ENCODE peak calls at places on chromosomes 3 and 15, in five cellular contexts. A is activated CD8-positive, alpha-beta memory T cell treated with anti-CD3 and anti-CD28 coated beads, Interleukin-2, amount 50 U/mL, for 4 hours; J is A172; K is AG04450; Q is heart right ventricle. T is an unnamed sample.

GRCh38 chr15:80662756-80663553 is 32.2 kb upstream of the ABHD17C start:
- DNase-seq in J (no peak), K (no peak), A (no peak), Q (no peak), T (no peak)

GRCh38 chr3:32432045-32432710 is 40.5 kb downstream of the CMTM7 start:
- DNase-seq in J (no peak), A (no peak), Q (no peak), K (no peak), T (no peak)

GRCh38 chr3:138442433-138442832 is 8.0 kb downstream of the ESYT3 start:
- DNase-seq in A (no peak), Q (no peak), J (peak; percentile 77), K (no peak), T (no peak)

GRCh38 chr3:13484861-13485590 is 4.9 kb downstream of the HDAC11 start:
- DNase-seq in A (no peak), J (peak; percentile 87), Q (peak; percentile 86), K (no peak), T (no peak)

GRCh38 chr15:59539799-59540198 is 71.8 kb upstream of the GCNT3 start:
- DNase-seq in J (peak; percentile 25), Q (no peak), A (no peak), K (no peak), T (no peak)

GRCh38 chr15:65790692-65791334 is 1.3 kb downstream of the DENND4A start:
- DNase-seq in K (no peak), J (no peak), Q (no peak), A (no peak), T (no peak)

GRCh38 chr15:39747326-39747725 is 35.3 kb downstream of the FSIP1 start:
- DNase-seq in A (no peak), Q (no peak), J (no peak), K (no peak), T (no peak)

GRCh38 chr15:37004373-37004869 is 95.9 kb downstream of the MEIS2 start:
- DNase-seq in Q (no peak), A (no peak), K (no peak), J (no peak), T (no peak)

GRCh38 chr3:114363554-114364202 is 69.8 kb downstream of the TIGIT start:
- DNase-seq in K (peak; percentile 29), J (peak; percentile 5), A (no peak), Q (no peak), T (no peak)

GRCh38 chr3:42014949-42015533 is 53.1 kb upstream of the ULK4 start:
- DNase-seq in J (no peak), K (no peak), A (no peak), Q (peak; percentile 77), T (no peak)

GRCh38 chr3:85208650-85209049 is 249.9 kb downstream of the CADM2 start:
- DNase-seq in K (no peak), A (no peak), J (no peak), Q (no peak), T (no peak)

GRCh38 chr3:72798552-72799195 is 49.6 kb downstream of the SHQ1 start:
- DNase-seq in Q (no peak), A (no peak), J (no peak), K (no peak), T (no peak)

GRCh38 chr15:66124626-66125025 is 128.9 kb downstream of the MEGF11 start:
- DNase-seq in Q (no peak), A (no peak), K (no peak), J (no peak), T (no peak)

GRCh38 chr3:14458434-14459280 is 56.3 kb downstream of the SLC6A6 start:
- DNase-seq in K (no peak), A (no peak), J (no peak), Q (no peak), T (no peak)

GRCh38 chr15:101100118-101100517 is 151.7 kb downstream of the CHSY1 start:
- DNase-seq in J (no peak), A (no peak), K (no peak), Q (no peak), T (peak; percentile 18)

GRCh38 chr3:63086190-63086589 is 191.9 kb upstream of the SYNPR start:
- DNase-seq in J (no peak), Q (no peak), K (no peak), A (no peak), T (no peak)

GRCh38 chr3:121985841-121986240 is 36.2 kb downstream of the ILDR1 start:
- DNase-seq in J (no peak), K (no peak), Q (no peak), A (no peak), T (no peak)

GRCh38 chr15:31306036-31306425 is 20.6 kb upstream of the KLF13 start:
- DNase-seq in J (no peak), Q (peak; percentile 2), K (no peak), A (no peak), T (no peak)

GRCh38 chr15:79170256-79170664 is 79.7 kb upstream of the RASGRF1 start:
- DNase-seq in K (no peak), Q (peak; percentile 35), J (peak; percentile 83), A (no peak), T (no peak)

GRCh38 chr3:167106456-167106855 is 273.6 kb downstream of the ZBBX start:
- DNase-seq in Q (no peak), J (no peak), K (no peak), A (no peak), T (no peak)

GRCh38 chr15:68096099-68096498 is 42.0 kb downstream of the PIAS1 start:
- DNase-seq in A (no peak), J (no peak), Q (no peak), K (no peak), T (no peak)

GRCh38 chr3:46454606-46455005 is 10.1 kb downstream of the LTF start:
- DNase-seq in A (no peak), J (no peak), K (no peak), Q (no peak), T (no peak)

GRCh38 chr3:25424238-25425013 is 3.6 kb upstream of the RARB start:
- DNase-seq in Q (no peak), A (no peak), K (no peak), J (no peak), T (no peak)

GRCh38 chr3:39805650-39806049 is 3.8 kb upstream of the MYRIP start:
- DNase-seq in J (no peak), Q (no peak), K (no peak), A (no peak), T (no peak)

GRCh38 chr15:70096215-70096974 is 1.3 kb downstream of the TLE3 start:
- DNase-seq in A (peak; percentile 66), J (peak; percentile 31), Q (peak; percentile 33), K (no peak), T (no peak)